ENCODE peak calls at places on chromosomes 1 and 21, in four cellular contexts. P, W, D and G are unnamed samples.

GRCh38 chr1:219385786-219386427 is 212.2 kb downstream of the LYPLAL1 start:
- DNase-seq in P (no peak), W (peak), D (no peak), G (no peak)

GRCh38 chr1:47938556-47938955 is 58.6 kb downstream of the TRABD2B start:
- DNase-seq in P (no peak), W (no peak), D (no peak), G (no peak)

GRCh38 chr1:82162526-82163420 is 362.0 kb downstream of the ADGRL2 start:
- DNase-seq in P (no peak), W (peak), D (no peak), G (no peak)

GRCh38 chr1:185733818-185734709 is at the start of gene HMCN1:
- DNase-seq in P (no peak), W (peak), D (peak), G (no peak)

GRCh38 chr1:89980605-89981004 is 14.3 kb upstream of the ZNF326 start:
- DNase-seq in P (no peak), W (no peak), D (no peak), G (no peak)

GRCh38 chr1:168734946-168735345 is 5.9 kb upstream of the DPT start:
- DNase-seq in P (no peak), W (no peak), D (no peak), G (no peak)

GRCh38 chr1:169933999-169934725 is 40.5 kb upstream of the SCYL3 start:
- DNase-seq in P (no peak), W (peak), D (no peak), G (no peak)

GRCh38 chr1:217138839-217139466 is 415.7 kb upstream of the ESRRG start:
- DNase-seq in P (no peak), W (no peak), D (no peak), G (no peak)

GRCh38 chr1:30403732-30404131 is 319.7 kb downstream of the MATN1 start:
- DNase-seq in P (no peak), W (no peak), D (no peak), G (no peak)

GRCh38 chr21:37423103-37423502 is 56.5 kb downstream of the DYRK1A start:
- DNase-seq in P (no peak), W (no peak), D (no peak), G (no peak)

GRCh38 chr1:70719164-70719563 is 308.1 kb downstream of the CTH start:
- DNase-seq in P (no peak), W (no peak), D (no peak), G (no peak)

GRCh38 chr1:86822463-86822862 is 91.5 kb downstream of the SELENOF start:
- DNase-seq in P (no peak), W (no peak), D (no peak), G (no peak)

GRCh38 chr1:7704214-7705047 is 66.7 kb upstream of the VAMP3 start:
- DNase-seq in P (peak), W (peak), D (peak), G (peak)

GRCh38 chr1:183039985-183040447 is 16.8 kb downstream of the LAMC1 start:
- DNase-seq in P (no peak), W (peak), D (no peak), G (peak)

GRCh38 chr21:43754948-43755781 is 20.9 kb downstream of the CSTB start:
- DNase-seq in P (no peak), W (no peak), D (no peak), G (no peak)

GRCh38 chr1:65260851-65261473 is 48.4 kb upstream of the DNAJC6 start:
- DNase-seq in P (peak), W (peak), D (no peak), G (peak)

GRCh38 chr1:13554798-13555197 is 28.8 kb upstream of the PDPN start:
- DNase-seq in P (no peak), W (no peak), D (no peak), G (no peak)

DNA sequence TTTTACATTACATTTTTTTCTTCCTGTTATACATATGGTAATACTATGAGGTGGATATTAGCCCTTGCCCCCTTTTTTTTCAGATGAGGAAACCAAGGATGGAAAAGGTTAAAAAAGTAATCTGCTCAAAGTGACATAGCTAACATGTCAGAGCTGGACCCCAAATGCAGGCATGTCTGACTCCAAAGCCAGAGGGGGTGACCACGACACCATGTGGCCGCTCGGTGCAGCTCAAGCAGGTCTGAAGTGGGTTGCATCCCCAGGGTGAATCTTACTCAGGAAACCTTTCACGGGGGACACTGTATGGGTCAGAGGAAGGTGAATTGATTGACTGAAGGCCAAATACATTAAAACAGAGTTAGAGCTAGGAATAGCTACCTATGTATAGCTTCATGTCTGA is 34.8 kb downstream of the CD34 start:
- DNase-seq in P (no peak), W (no peak), D (no peak), G (no peak)
- TF ChIP-seq CTCF in P (peak), W (peak), D (no peak), G (peak)

GRCh38 chr1:114130846-114131525 is 22.7 kb downstream of the SYT6 start:
- DNase-seq in P (no peak), W (no peak), D (no peak), G (no peak)

GRCh38 chr1:114126696-114127095 is 27.0 kb downstream of the SYT6 start:
- DNase-seq in P (no peak), W (no peak), D (no peak), G (no peak)

GRCh38 chr1:114131526-114132220 is 22.0 kb downstream of the SYT6 start:
- DNase-seq in P (no peak), W (no peak), D (no peak), G (no peak)

GRCh38 chr1:114130213-114130612 is 23.5 kb downstream of the SYT6 start:
- DNase-seq in P (no peak), W (no peak), D (no peak), G (no peak)

GRCh38 chr1:114128293-114128692 is 25.4 kb downstream of the SYT6 start:
- DNase-seq in P (no peak), W (no peak), D (no peak), G (no peak)
- TF ChIP-seq CTCF in P (no peak), W (no peak), D (no peak), G (no peak)

DNA sequence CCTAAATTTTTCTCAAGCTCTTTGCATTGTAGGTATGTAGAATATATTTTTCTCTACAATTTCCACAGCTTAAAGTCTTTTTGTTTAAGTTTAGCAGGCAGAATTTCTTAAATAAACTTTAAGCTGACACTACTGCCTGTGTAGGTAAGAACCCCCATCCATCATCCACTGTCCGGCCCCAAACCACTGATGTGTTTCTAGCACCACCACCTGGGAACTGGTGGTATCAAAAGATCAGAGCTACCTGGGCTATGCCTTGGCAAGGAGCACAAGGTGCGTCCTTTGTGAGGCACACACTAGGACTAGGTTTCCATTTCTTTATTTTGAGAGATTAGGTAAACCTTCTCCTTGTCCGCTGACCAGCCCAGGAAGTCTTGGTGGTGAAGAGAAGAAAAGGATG is 10.5 kb upstream of the LELP1 start:
- DNase-seq in P (no peak), W (no peak), D (no peak), G (no peak)
- TF ChIP-seq CTCF in P (no peak), W (peak), D (no peak), G (no peak)

GRCh38 chr1:1910033-1910465 is 5.0 kb upstream of the CALML6 start:
- DNase-seq in P (no peak), W (no peak), D (peak), G (no peak)

GRCh38 chr1:1907098-1907736 is 7.8 kb upstream of the CALML6 start:
- DNase-seq in P (no peak), W (no peak), D (peak), G (no peak)

GRCh38 chr1:1908506-1908791 is 6.6 kb upstream of the CALML6 start:
- DNase-seq in P (no peak), W (no peak), D (no peak), G (no peak)

GRCh38 chr1:1903224-1903623 is 11.8 kb upstream of the CALML6 start:
- DNase-seq in P (no peak), W (no peak), D (no peak), G (no peak)

GRCh38 chr1:1906185-1907097 is 8.6 kb upstream of the CALML6 start:
- DNase-seq in P (no peak), W (peak), D (peak), G (peak)
- TF ChIP-seq CTCF in P (peak), W (peak), D (peak), G (peak)

GRCh38 chr1:246733706-246734105 is 9.5 kb downstream of the SCCPDH start:
- DNase-seq in P (no peak), W (no peak), D (no peak), G (no peak)

GRCh38 chr1:246734861-246735260 is 10.7 kb downstream of the SCCPDH start:
- DNase-seq in P (no peak), W (no peak), D (no peak), G (no peak)

GRCh38 chr1:246735735-246736134 is 11.5 kb downstream of the SCCPDH start:
- DNase-seq in P (no peak), W (no peak), D (no peak), G (no peak)
- TF ChIP-seq CTCF in P (no peak), W (no peak), D (no peak), G (no peak)

GRCh38 chr1:68230901-68231626 is 1.3 kb downstream of the WLS start:
- DNase-seq in P (no peak), W (no peak), D (peak), G (no peak)

GRCh38 chr1:68228833-68229232 is 3.5 kb downstream of the WLS start:
- DNase-seq in P (no peak), W (peak), D (no peak), G (no peak)

GRCh38 chr1:68232354-68233148 is at the start of gene WLS:
- DNase-seq in P (no peak), W (peak), D (peak), G (no peak)

GRCh38 chr1:68231627-68232303 is 558 bp downstream of the WLS start:
- DNase-seq in P (no peak), W (peak), D (peak), G (no peak)

DNA sequence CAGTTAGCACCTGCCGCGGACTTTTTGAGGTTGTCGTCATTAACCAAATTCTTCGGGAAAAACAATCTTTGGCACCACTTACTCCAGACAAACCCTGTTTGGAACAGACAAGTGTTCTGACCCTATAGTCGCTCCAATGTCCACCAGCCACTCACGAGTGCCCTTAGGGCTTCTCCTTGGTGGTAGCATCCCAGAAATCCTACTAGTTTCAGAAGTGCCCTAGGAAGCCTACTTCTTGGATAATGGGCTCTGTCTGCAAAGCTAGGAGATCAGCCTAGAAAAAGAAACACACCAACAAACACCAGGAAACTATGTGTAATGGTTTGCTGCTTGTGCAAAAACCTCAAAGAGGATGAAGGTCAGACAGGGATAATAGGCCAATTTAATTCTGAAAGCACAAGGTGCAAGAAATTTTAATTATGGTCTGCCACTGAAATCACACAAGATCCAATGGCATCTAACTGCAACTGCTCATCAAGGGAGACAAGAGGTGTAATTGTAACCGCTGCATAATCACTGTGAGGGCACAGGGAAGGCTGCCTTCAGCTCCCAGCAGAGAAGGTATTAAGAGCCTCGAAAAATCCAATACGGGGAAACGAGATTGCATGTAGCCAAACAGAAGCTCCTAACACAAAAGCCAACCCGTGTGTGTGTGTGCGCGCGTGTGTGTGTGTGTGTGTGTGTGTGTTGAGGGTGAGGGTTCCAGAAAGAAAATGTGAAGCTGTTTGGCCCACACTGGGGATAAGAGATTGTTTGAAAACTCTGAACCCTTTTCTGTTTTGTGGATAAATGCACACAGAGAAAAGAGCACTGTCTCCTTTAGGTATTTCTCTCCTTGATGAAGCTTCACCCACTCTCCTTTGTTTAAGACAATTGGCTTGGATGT is 2.2 kb downstream of the WLS start:
- DNase-seq in P (no peak), W (peak), D (no peak), G (no peak)
- TF ChIP-seq CTCF in P (no peak), W (no peak), D (no peak), G (no peak)

GRCh38 chr1:28369518-28370219 is at the start of gene PHACTR4:
- DNase-seq in P (no peak), W (peak), D (peak), G (peak)
- TF ChIP-seq CTCF in P (no peak), W (no peak), D (no peak), G (no peak)

DNA sequence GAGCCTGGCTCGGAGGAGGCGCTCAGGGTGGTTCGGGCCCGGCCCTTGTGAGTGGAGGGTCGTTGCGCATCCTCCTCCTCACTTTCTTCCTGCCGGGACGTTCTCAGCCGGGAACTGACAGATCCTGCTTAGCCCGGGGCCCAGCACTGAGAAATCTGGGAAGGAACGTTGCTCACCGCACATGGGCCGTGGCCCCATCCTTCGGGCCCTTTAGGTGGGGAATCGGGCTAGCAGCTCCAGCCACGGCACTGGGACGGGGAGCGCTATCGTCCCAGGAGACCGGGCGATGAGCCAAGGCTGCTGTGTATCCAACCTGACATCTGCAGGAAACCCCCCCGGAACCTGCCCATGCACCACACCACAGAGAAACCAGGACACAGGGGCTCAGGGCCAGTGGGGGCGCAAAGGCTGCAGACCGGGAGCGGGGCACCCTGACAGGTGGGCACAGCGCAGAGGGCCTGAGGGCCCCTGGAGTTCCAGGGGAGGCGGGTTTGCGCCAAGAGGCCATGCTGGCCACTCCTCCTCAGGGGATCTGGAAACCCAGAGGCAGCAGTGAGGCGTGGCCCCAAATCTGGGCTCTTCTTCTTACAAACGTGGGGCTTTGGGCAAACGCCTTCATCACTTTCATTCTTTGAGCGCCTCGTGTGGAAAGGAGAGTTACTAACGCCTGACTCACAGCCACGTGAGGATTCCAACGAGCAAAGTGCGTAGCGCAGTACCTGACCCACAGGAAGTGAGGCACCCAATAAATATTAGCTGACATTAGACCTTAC is at the start of gene SH2D5:
- DNase-seq in P (peak), W (peak), D (peak), G (peak)
- TF ChIP-seq CTCF in P (peak), W (peak), D (peak), G (peak)